ENCODE peak calls at places on chromosomes 16 and 17, in four cellular contexts. E is fibroblast of the conjunctiva; L is Daoy; F is activated T-cell treated with anti-CD3 and anti-CD28 coated beads, Interleukin-2, amount 50 U/mL, for 1 hour. R is an unnamed sample.

GRCh38 chr16:30785126-30786106 is 1.6 kb downstream of the ZNF629 start:
- DNase-seq in E (no peak), L (no peak), F (no peak), R (no peak)

GRCh38 chr17:1484586-1485310 is 7.7 kb downstream of the MYO1C start:
- DNase-seq in E (no peak), L (peak), F (peak), R (peak)

GRCh38 chr16:75433732-75434413 is 570 bp upstream of the CFDP1 start:
- DNase-seq in E (peak), L (peak), F (no peak), R (no peak)

GRCh38 chr17:63774982-63775290 is 966 bp downstream of the DDX42 start:
- DNase-seq in E (no peak), L (peak), F (no peak), R (no peak)

GRCh38 chr16:57899771-57900661 is 70.9 kb downstream of the CNGB1 start:
- DNase-seq in E (peak), L (peak), F (peak), R (peak)

GRCh38 chr16:20763461-20764232 is at the start of gene ACSM3:
- DNase-seq in E (peak), L (peak), F (peak), R (peak)

GRCh38 chr17:37465058-37465616 is 24.6 kb upstream of the DUSP14 start:
- DNase-seq in E (no peak), L (no peak), F (no peak), R (no peak)

GRCh38 chr16:58885528-58886170 is 151.5 kb upstream of the GOT2 start:
- DNase-seq in E (no peak), L (no peak), F (no peak), R (no peak)

GRCh38 chr16:1710811-1711507 is 5.0 kb downstream of the MAPK8IP3 start:
- DNase-seq in E (no peak), L (no peak), F (no peak), R (no peak)

GRCh38 chr17:74823176-74823495 is 36.5 kb downstream of the GRIN2C start:
- DNase-seq in E (no peak), L (no peak), F (no peak), R (no peak)

GRCh38 chr16:24255446-24256352 is at the start of gene CACNG3:
- DNase-seq in E (no peak), L (peak), F (peak), R (peak)

GRCh38 chr17:57859601-57860413 is 10.0 kb upstream of the MRPS23 start:
- DNase-seq in E (no peak), L (no peak), F (no peak), R (no peak)

GRCh38 chr17:173064-173911 is 8.2 kb downstream of the DOC2B start:
- DNase-seq in E (no peak), L (no peak), F (no peak), R (no peak)

GRCh38 chr17:40315678-40316570 is 6.9 kb downstream of the RARA start:
- DNase-seq in E (no peak), L (no peak), F (no peak), R (no peak)

GRCh38 chr16:52545544-52546262 is 1.2 kb downstream of the TOX3 start:
- DNase-seq in E (no peak), L (no peak), F (no peak), R (peak)

GRCh38 chr17:228223-228615 is 46.8 kb upstream of the DOC2B start:
- DNase-seq in E (no peak), L (no peak), F (no peak), R (peak)

GRCh38 chr16:11977206-11978041 is 890 bp downstream of the SNX29 start:
- DNase-seq in E (peak), L (peak), F (no peak), R (no peak)

GRCh38 chr16:57619606-57620315 is 8.7 kb upstream of the ADGRG1 start:
- DNase-seq in E (no peak), L (no peak), F (no peak), R (no peak)

GRCh38 chr17:17681744-17682292 is 560 bp downstream of the RAI1 start:
- DNase-seq in E (no peak), L (peak), F (no peak), R (peak)

GRCh38 chr17:17398188-17398927 is 78.4 kb upstream of the MED9 start:
- DNase-seq in E (no peak), L (peak), F (no peak), R (no peak)

GRCh38 chr17:80458016-80458415 is 18.4 kb downstream of the NPTX1 start:
- DNase-seq in E (no peak), L (no peak), F (no peak), R (peak)

GRCh38 chr16:61128545-61129323 is 907.5 kb downstream of the CDH8 start:
- DNase-seq in E (no peak), L (no peak), F (no peak), R (no peak)

GRCh38 chr16:578870-579405 is 9.2 kb downstream of the PIGQ start:
- DNase-seq in E (peak), L (peak), F (peak), R (peak)

GRCh38 chr16:66588981-66589713 is 9.9 kb downstream of the CMTM2 start:
- DNase-seq in E (peak), L (peak), F (peak), R (peak)

GRCh38 chr17:63740464-63741181 is 976 bp downstream of the STRADA start:
- DNase-seq in E (no peak), L (peak), F (no peak), R (no peak)

GRCh38 chr17:28712705-28713415 is 1.2 kb upstream of the PROCA1 start:
- DNase-seq in E (no peak), L (no peak), F (no peak), R (peak)

GRCh38 chr17:81553616-81554181 is 1.5 kb upstream of the FAAP100 start:
- DNase-seq in E (peak), L (peak), F (no peak), R (no peak)

GRCh38 chr17:47404006-47404405 is 80.3 kb downstream of the EFCAB13 start:
- DNase-seq in E (no peak), L (no peak), F (no peak), R (no peak)

GRCh38 chr17:57927048-57927723 is 28.0 kb downstream of the CUEDC1 start:
- DNase-seq in E (peak), L (peak), F (no peak), R (no peak)

GRCh38 chr17:76485569-76485968 is 15.7 kb downstream of the RHBDF2 start:
- DNase-seq in E (no peak), L (no peak), F (no peak), R (no peak)

GRCh38 chr17:57174591-57174990 is 81.7 kb upstream of the MSI2 start:
- DNase-seq in E (no peak), L (no peak), F (no peak), R (no peak)

GRCh38 chr16:82995927-82996441 is 369.2 kb downstream of the CDH13 start:
- DNase-seq in E (peak), L (peak), F (no peak), R (no peak)

GRCh38 chr16:48123104-48123788 is 32.5 kb downstream of the ABCC12 start:
- DNase-seq in E (peak), L (peak), F (no peak), R (no peak)

GRCh38 chr17:38879878-38880727 is 10.2 kb downstream of the LASP1 start:
- DNase-seq in E (peak), L (peak), F (peak), R (no peak)

GRCh38 chr16:85479972-85480726 is 133.0 kb upstream of the GSE1 start:
- DNase-seq in E (no peak), L (no peak), F (no peak), R (no peak)

GRCh38 chr16:84378099-84378498 is 9.8 kb downstream of the ATP2C2 start:
- DNase-seq in E (no peak), L (no peak), F (no peak), R (no peak)

GRCh38 chr16:62058412-62058811 is 22.2 kb upstream of the CDH8 start:
- DNase-seq in E (no peak), L (no peak), F (no peak), R (no peak)